ENCODE peak calls at places on chromosomes 1 and 21, in four cellular contexts. B, H, S and W are unnamed samples.

GRCh38 chr1:71621785-71622184 is 541.0 kb upstream of the ZRANB2 start:
- DNase-seq in B (no peak), S (no peak), H (no peak), W (no peak)

GRCh38 chr1:150150511-150151021 is 850 bp downstream of the PLEKHO1 start:
- DNase-seq in H (no peak), B (peak), S (no peak), W (no peak)

GRCh38 chr1:25217598-25218232 is 14.6 kb downstream of the SYF2 start:
- DNase-seq in B (no peak), H (no peak), S (no peak), W (no peak)

GRCh38 chr1:59601032-59601431 is 213.7 kb upstream of the HOOK1 start:
- DNase-seq in H (no peak), S (no peak), B (peak), W (no peak)

GRCh38 chr1:37096523-37096922 is 62.2 kb upstream of the GRIK3 start:
- DNase-seq in B (no peak), H (no peak), S (no peak), W (no peak)

GRCh38 chr21:46057111-46057709 is 40.7 kb upstream of the COL6A2 start:
- DNase-seq in S (no peak), B (no peak), H (no peak), W (no peak)

GRCh38 chr21:29647353-29647781 is 292.4 kb downstream of the GRIK1 start:
- DNase-seq in S (no peak), B (no peak), H (peak), W (no peak)

GRCh38 chr1:151157067-151157531 is 650 bp downstream of the TNFAIP8L2 start:
- DNase-seq in S (no peak), B (no peak), H (no peak), W (no peak)

GRCh38 chr1:19448491-19449439 is 36.6 kb downstream of the CAPZB start:
- DNase-seq in B (peak), H (peak), S (peak), W (no peak)

GRCh38 chr1:209412036-209412435 is 171.5 kb upstream of the CAMK1G start:
- DNase-seq in B (no peak), H (peak), S (no peak), W (no peak)

GRCh38 chr1:94693029-94693428 is 127.1 kb upstream of the SLC44A3 start:
- DNase-seq in B (no peak), S (no peak), H (no peak), W (no peak)

GRCh38 chr1:155014709-155015508 is 12.3 kb downstream of the ZBTB7B start:
- DNase-seq in B (no peak), H (no peak), S (no peak), W (no peak)

GRCh38 chr1:175708787-175709186 is 34.6 kb downstream of the TNR start:
- DNase-seq in S (no peak), H (peak), B (no peak), W (no peak)

GRCh38 chr1:227428803-227429202 is 110.5 kb upstream of the CDC42BPA start:
- DNase-seq in B (peak), H (peak), S (no peak), W (peak)

GRCh38 chr1:12387641-12388040 is 157.8 kb downstream of the VPS13D start:
- DNase-seq in H (peak), S (no peak), B (no peak), W (no peak)

GRCh38 chr1:41468082-41468762 is 16.3 kb downstream of the EDN2 start:
- DNase-seq in B (no peak), H (no peak), S (no peak), W (no peak)

GRCh38 chr1:185674201-185674600 is 60.0 kb upstream of the HMCN1 start:
- DNase-seq in H (no peak), B (peak), S (no peak), W (no peak)

GRCh38 chr1:24620678-24621077 is 22.4 kb upstream of the SRRM1 start:
- DNase-seq in S (no peak), B (no peak), H (no peak), W (no peak)